ENCODE peak calls at places on chromosome 14, in ten cellular contexts. P is pons, I is MG63, H is HEK293T, Q is omental fat pad, W is caudate nucleus, S is NCI-H748 treated with DMSO at 0.1 percent for 48 hours, O is HTR-8/SVneo, R is amniotic stem cell, B is iris pigment epithelial cell. U is an unnamed sample.

GRCh38 chr14:55107766-55108554 is 21.1 kb upstream of the LGALS3 start:
- DNase-seq in I (peak; percentile 95), W (no peak), R (peak; percentile 97), B (peak; percentile 98), P (peak; percentile 47), S (no peak), O (peak; percentile 99), Q (peak; percentile 55), H (peak; percentile 48), U (no peak)

GRCh38 chr14:99383457-99384428 is 96.9 kb downstream of the SETD3 start:
- DNase-seq in H (no peak), S (no peak), Q (no peak), P (no peak), O (no peak), W (no peak), I (peak; percentile 38), B (no peak), R (no peak), U (no peak)

GRCh38 chr14:54881761-54882401 is 20.7 kb downstream of the GCH1 start:
- DNase-seq in Q (no peak), P (peak; percentile 53), R (no peak), O (no peak), H (no peak), I (peak; percentile 8), W (no peak), S (no peak), B (peak; percentile 58), U (peak; percentile 18)

GRCh38 chr14:105139831-105140239 is 28.7 kb downstream of the JAG2 start:
- DNase-seq in O (no peak), B (no peak), P (no peak), W (no peak), S (no peak), H (no peak), I (no peak), Q (no peak), R (no peak), U (no peak)

GRCh38 chr14:94451091-94451751 is 1.4 kb downstream of the SERPINA11 start:
- DNase-seq in I (no peak), B (no peak), Q (no peak), S (no peak), R (no peak), W (no peak), O (no peak), P (no peak), H (no peak), U (no peak)

GRCh38 chr14:79111963-79112362 is 941.8 kb downstream of the NRXN3 start:
- DNase-seq in I (no peak), Q (no peak), B (no peak), S (no peak), W (no peak), O (no peak), R (no peak), P (no peak), H (no peak), U (no peak)

GRCh38 chr14:61765225-61765943 is 3.2 kb downstream of the SNAPC1 start:
- DNase-seq in S (no peak), R (no peak), B (no peak), P (no peak), I (no peak), Q (no peak), H (no peak), O (no peak), W (no peak), U (no peak)

GRCh38 chr14:88547386-88547780 is 7.4 kb downstream of the PTPN21 start:
- DNase-seq in R (no peak), B (no peak), S (no peak), O (no peak), I (no peak), W (no peak), Q (no peak), P (no peak), H (no peak), U (no peak)

GRCh38 chr14:63717704-63718103 is 10.2 kb downstream of the SGPP1 start:
- DNase-seq in Q (no peak), I (no peak), B (no peak), P (no peak), W (no peak), H (no peak), O (peak; percentile 64), S (no peak), R (no peak), U (peak; percentile 12)

GRCh38 chr14:54593860-54594259 is 26.9 kb downstream of the SAMD4A start:
- DNase-seq in Q (no peak), H (no peak), S (no peak), W (no peak), B (peak; percentile 79), O (no peak), I (no peak), P (no peak), R (no peak), U (no peak)

GRCh38 chr14:32134448-32135070 is 57.5 kb downstream of the ARHGAP5 start:
- DNase-seq in B (peak; percentile 65), P (no peak), R (no peak), W (no peak), I (no peak), H (peak; percentile 53), S (no peak), Q (no peak), O (peak; percentile 63), U (no peak)

GRCh38 chr14:99189201-99189801 is 82.7 kb downstream of the BCL11B start:
- DNase-seq in O (no peak), I (no peak), H (no peak), W (no peak), R (no peak), B (no peak), Q (no peak), S (no peak), P (no peak), U (no peak)

GRCh38 chr14:95953111-95953724 is 76.6 kb downstream of the TUNAR start:
- DNase-seq in Q (no peak), S (no peak), B (peak; percentile 4), P (no peak), R (peak; percentile 8), H (no peak), O (peak; percentile 11), I (no peak), W (no peak), U (no peak)

GRCh38 chr14:85002846-85003245 is 527.1 kb upstream of the FLRT2 start:
- DNase-seq in B (peak; percentile 5), S (no peak), P (no peak), O (no peak), I (no peak), H (no peak), W (no peak), R (no peak), Q (no peak), U (no peak)

GRCh38 chr14:21057803-21058675 is at the start of gene RNASE8:
- DNase-seq in S (no peak), O (no peak), B (peak; percentile 16), R (no peak), W (no peak), Q (no peak), H (no peak), I (peak; percentile 36), P (no peak), U (no peak)

GRCh38 chr14:69315302-69315701 is 55.3 kb downstream of the GALNT16 start:
- DNase-seq in B (no peak), S (peak; percentile 27), R (no peak), H (no peak), W (no peak), I (peak; percentile 59), Q (no peak), P (no peak), O (no peak), U (no peak)

GRCh38 chr14:96173646-96174475 is 30.8 kb upstream of the BDKRB2 start:
- DNase-seq in O (no peak), H (no peak), I (no peak), B (no peak), W (no peak), R (no peak), P (no peak), S (no peak), Q (no peak), U (no peak)

U was measured in MM.1S.